ENCODE peak calls at places on chromosomes 7 and 10, in ten cellular contexts. One of them, this sample, is unnamed.
A peak's percentile ranks its signal among the peaks of the same experiment; 100 is the strongest.

GRCh38 chr7:103851357-103851756 is 138.1 kb downstream of the RELN start:
- DNase-seq in transverse colon: no peak
- DNase-seq in lung: no peak
- DNase-seq in right lobe of liver: no peak
- DNase-seq in IMR-90: peak; percentile 53
- DNase-seq in uterus: no peak
- DNase-seq in heart right ventricle: no peak
- DNase-seq in fibroblast of lung: peak; percentile 5
- DNase-seq in ovary: no peak
- DNase-seq in CD4-positive, alpha-beta T cell: no peak
- DNase-seq in this sample: no peak

GRCh38 chr10:11336703-11337102 is 274.7 kb downstream of the USP6NL start:
- DNase-seq in transverse colon: no peak
- DNase-seq in lung: no peak
- DNase-seq in right lobe of liver: no peak
- DNase-seq in IMR-90: no peak
- DNase-seq in uterus: no peak
- DNase-seq in heart right ventricle: no peak
- DNase-seq in fibroblast of lung: no peak
- DNase-seq in ovary: no peak
- DNase-seq in CD4-positive, alpha-beta T cell: no peak
- DNase-seq in this sample: no peak

GRCh38 chr7:74443591-74444365 is 9.9 kb upstream of the GTF2IRD1 start:
- DNase-seq in transverse colon: no peak
- DNase-seq in lung: no peak
- DNase-seq in right lobe of liver: no peak
- DNase-seq in IMR-90: no peak
- DNase-seq in uterus: no peak
- DNase-seq in heart right ventricle: no peak
- DNase-seq in fibroblast of lung: no peak
- DNase-seq in ovary: no peak
- DNase-seq in CD4-positive, alpha-beta T cell: no peak
- DNase-seq in this sample: no peak

GRCh38 chr10:106576534-106576933 is 588.0 kb downstream of the SORCS1 start:
- DNase-seq in transverse colon: no peak
- DNase-seq in lung: no peak
- DNase-seq in right lobe of liver: no peak
- DNase-seq in IMR-90: no peak
- DNase-seq in uterus: no peak
- DNase-seq in heart right ventricle: no peak
- DNase-seq in fibroblast of lung: no peak
- DNase-seq in ovary: no peak
- DNase-seq in CD4-positive, alpha-beta T cell: no peak
- DNase-seq in this sample: no peak

GRCh38 chr7:112437038-112437437 is 13.2 kb upstream of the IFRD1 start:
- DNase-seq in transverse colon: no peak
- DNase-seq in lung: no peak
- DNase-seq in right lobe of liver: no peak
- DNase-seq in IMR-90: no peak
- DNase-seq in uterus: no peak
- DNase-seq in heart right ventricle: no peak
- DNase-seq in fibroblast of lung: peak; percentile 54
- DNase-seq in ovary: no peak
- DNase-seq in CD4-positive, alpha-beta T cell: no peak
- DNase-seq in this sample: no peak

GRCh38 chr10:77104459-77104980 is 533.1 kb downstream of the KCNMA1 start:
- DNase-seq in transverse colon: peak; percentile 9
- DNase-seq in lung: peak; percentile 50
- DNase-seq in right lobe of liver: no peak
- DNase-seq in IMR-90: peak; percentile 97
- DNase-seq in uterus: peak; percentile 83
- DNase-seq in heart right ventricle: peak; percentile 71
- DNase-seq in fibroblast of lung: peak; percentile 99
- DNase-seq in ovary: peak; percentile 42
- DNase-seq in CD4-positive, alpha-beta T cell: no peak
- DNase-seq in this sample: peak; percentile 83

GRCh38 chr7:121530251-121531174 is 134.4 kb upstream of the FAM3C start:
- DNase-seq in transverse colon: peak; percentile 33
- DNase-seq in lung: no peak
- DNase-seq in right lobe of liver: no peak
- DNase-seq in IMR-90: peak; percentile 81
- DNase-seq in uterus: no peak
- DNase-seq in heart right ventricle: peak; percentile 6
- DNase-seq in fibroblast of lung: peak; percentile 100
- DNase-seq in ovary: no peak
- DNase-seq in CD4-positive, alpha-beta T cell: peak; percentile 6
- DNase-seq in this sample: peak; percentile 2

GRCh38 chr7:46494026-46494425 is 573.0 kb upstream of the IGFBP3 start:
- DNase-seq in transverse colon: no peak
- DNase-seq in lung: no peak
- DNase-seq in right lobe of liver: no peak
- DNase-seq in IMR-90: peak; percentile 66
- DNase-seq in uterus: no peak
- DNase-seq in heart right ventricle: no peak
- DNase-seq in fibroblast of lung: peak; percentile 26
- DNase-seq in ovary: no peak
- DNase-seq in CD4-positive, alpha-beta T cell: no peak
- DNase-seq in this sample: no peak

GRCh38 chr7:141369422-141369821 is 181.8 kb upstream of the AGK start:
- DNase-seq in transverse colon: no peak
- DNase-seq in lung: no peak
- DNase-seq in right lobe of liver: peak; percentile 74
- DNase-seq in IMR-90: no peak
- DNase-seq in uterus: no peak
- DNase-seq in heart right ventricle: peak; percentile 67
- DNase-seq in fibroblast of lung: peak; percentile 20
- DNase-seq in ovary: no peak
- DNase-seq in CD4-positive, alpha-beta T cell: no peak
- DNase-seq in this sample: no peak

GRCh38 chr10:75396861-75397570 is 4.5 kb downstream of the ZNF503 start:
- DNase-seq in transverse colon: peak; percentile 20
- DNase-seq in lung: no peak
- DNase-seq in right lobe of liver: no peak
- DNase-seq in IMR-90: no peak
- DNase-seq in uterus: peak; percentile 36
- DNase-seq in heart right ventricle: no peak
- DNase-seq in fibroblast of lung: peak; percentile 20
- DNase-seq in ovary: peak; percentile 42
- DNase-seq in CD4-positive, alpha-beta T cell: no peak
- DNase-seq in this sample: no peak

GRCh38 chr7:2633538-2634264 is 1.9 kb downstream of the TTYH3 start:
- DNase-seq in transverse colon: no peak
- DNase-seq in lung: peak; percentile 42
- DNase-seq in right lobe of liver: no peak
- DNase-seq in IMR-90: peak; percentile 89
- DNase-seq in uterus: peak; percentile 78
- DNase-seq in heart right ventricle: no peak
- DNase-seq in fibroblast of lung: peak; percentile 89
- DNase-seq in ovary: peak; percentile 44
- DNase-seq in CD4-positive, alpha-beta T cell: no peak
- DNase-seq in this sample: no peak

GRCh38 chr7:40499718-40500117 is 364.9 kb downstream of the SUGCT start:
- DNase-seq in transverse colon: no peak
- DNase-seq in lung: no peak
- DNase-seq in right lobe of liver: no peak
- DNase-seq in IMR-90: no peak
- DNase-seq in uterus: no peak
- DNase-seq in heart right ventricle: no peak
- DNase-seq in fibroblast of lung: peak; percentile 66
- DNase-seq in ovary: no peak
- DNase-seq in CD4-positive, alpha-beta T cell: no peak
- DNase-seq in this sample: no peak
- H3K27ac ChIP-seq in transverse colon: no peak overlapping the region
- H3K27ac ChIP-seq in lung: no peak overlapping the region
- H3K27ac ChIP-seq in right lobe of liver: no peak overlapping the region
- H3K27ac ChIP-seq in IMR-90: no peak overlapping the region
- H3K27ac ChIP-seq in uterus: no peak overlapping the region
- H3K27ac ChIP-seq in heart right ventricle: no peak overlapping the region
- H3K27ac ChIP-seq in fibroblast of lung: no peak overlapping the region
- H3K27ac ChIP-seq in ovary: no peak overlapping the region
- H3K27ac ChIP-seq in CD4-positive, alpha-beta T cell: no peak overlapping the region
- H3K27ac ChIP-seq in this sample: no peak overlapping the region

GRCh38 chr10:86182150-86182549 is 184.4 kb downstream of the GRID1 start:
- DNase-seq in transverse colon: no peak
- DNase-seq in lung: no peak
- DNase-seq in right lobe of liver: no peak
- DNase-seq in IMR-90: no peak
- DNase-seq in uterus: no peak
- DNase-seq in heart right ventricle: no peak
- DNase-seq in fibroblast of lung: no peak
- DNase-seq in ovary: no peak
- DNase-seq in CD4-positive, alpha-beta T cell: no peak
- DNase-seq in this sample: no peak
- TF ChIP-seq CTCF in transverse colon: no peak
- TF ChIP-seq CTCF in lung: no peak
- TF ChIP-seq CTCF in right lobe of liver: no peak
- TF ChIP-seq CTCF in IMR-90: no peak
- TF ChIP-seq CTCF in uterus: no peak
- TF ChIP-seq CTCF in heart right ventricle: no peak
- TF ChIP-seq CTCF in fibroblast of lung: no peak
- TF ChIP-seq CTCF in ovary: no peak
- TF ChIP-seq CTCF in CD4-positive, alpha-beta T cell: no peak
- TF ChIP-seq CTCF in this sample: no peak

DNA sequence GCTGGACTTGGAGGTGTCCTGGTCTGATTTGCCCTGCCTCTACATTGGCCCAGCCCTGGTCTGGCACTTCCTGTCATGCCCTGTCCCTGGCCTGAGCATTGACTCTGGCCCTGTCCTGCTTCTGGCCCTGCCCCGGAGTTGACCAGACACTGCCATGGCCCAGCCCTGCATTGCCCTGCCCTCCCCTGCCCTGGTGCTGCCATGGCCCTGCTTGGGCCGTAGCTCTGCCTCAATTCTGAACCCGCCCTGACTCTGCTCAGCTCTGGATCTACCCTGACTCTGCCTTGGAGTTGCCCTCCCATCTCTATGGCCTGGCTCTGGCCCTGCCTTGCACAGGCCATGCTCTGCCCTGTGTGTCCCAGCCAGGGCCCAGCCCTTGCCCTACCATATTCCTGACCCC is 647.1 kb downstream of the ZNF37A start:
- DNase-seq in transverse colon: no peak
- DNase-seq in lung: no peak
- DNase-seq in right lobe of liver: no peak
- DNase-seq in IMR-90: no peak
- DNase-seq in uterus: no peak
- DNase-seq in heart right ventricle: no peak
- DNase-seq in fibroblast of lung: no peak
- DNase-seq in ovary: no peak
- DNase-seq in CD4-positive, alpha-beta T cell: no peak
- DNase-seq in this sample: no peak
- H3K9me3 ChIP-seq in transverse colon: no peaks in the 10 kb centered on the region
- H3K9me3 ChIP-seq in lung: no peaks in the 10 kb centered on the region
- H3K9me3 ChIP-seq in right lobe of liver: no peaks in the 10 kb centered on the region
- H3K9me3 ChIP-seq in IMR-90: peaks cover 15% of the 10 kb centered on the region
- H3K9me3 ChIP-seq in uterus: no peaks in the 10 kb centered on the region
- H3K9me3 ChIP-seq in heart right ventricle: no peaks in the 10 kb centered on the region
- H3K9me3 ChIP-seq in fibroblast of lung: no peaks in the 10 kb centered on the region
- H3K9me3 ChIP-seq in ovary: no peaks in the 10 kb centered on the region
- H3K9me3 ChIP-seq in CD4-positive, alpha-beta T cell: no peaks in the 10 kb centered on the region
- H3K9me3 ChIP-seq in this sample: no peaks in the 10 kb centered on the region

GRCh38 chr10:51321968-51322367 is 247.7 kb downstream of the PRKG1 start:
- DNase-seq in transverse colon: no peak
- DNase-seq in lung: no peak
- DNase-seq in right lobe of liver: no peak
- DNase-seq in IMR-90: peak; percentile 57
- DNase-seq in uterus: no peak
- DNase-seq in heart right ventricle: no peak
- DNase-seq in fibroblast of lung: no peak
- DNase-seq in ovary: no peak
- DNase-seq in CD4-positive, alpha-beta T cell: no peak
- DNase-seq in this sample: no peak
- H3K27ac ChIP-seq in transverse colon: no peak overlapping the region
- H3K27ac ChIP-seq in lung: no peak overlapping the region
- H3K27ac ChIP-seq in right lobe of liver: no peak overlapping the region
- H3K27ac ChIP-seq in IMR-90: no peak overlapping the region
- H3K27ac ChIP-seq in uterus: peak overlapping the region; percentile 7
- H3K27ac ChIP-seq in heart right ventricle: no peak overlapping the region
- H3K27ac ChIP-seq in fibroblast of lung: no peak overlapping the region
- H3K27ac ChIP-seq in ovary: no peak overlapping the region
- H3K27ac ChIP-seq in CD4-positive, alpha-beta T cell: no peak overlapping the region
- H3K27ac ChIP-seq in this sample: no peak overlapping the region

GRCh38 chr7:131544449-131545425 is 11.7 kb downstream of the PODXL start:
- DNase-seq in transverse colon: no peak
- DNase-seq in lung: no peak
- DNase-seq in right lobe of liver: no peak
- DNase-seq in IMR-90: peak; percentile 35
- DNase-seq in uterus: peak; percentile 44
- DNase-seq in heart right ventricle: no peak
- DNase-seq in fibroblast of lung: peak; percentile 14
- DNase-seq in ovary: peak; percentile 47
- DNase-seq in CD4-positive, alpha-beta T cell: no peak
- DNase-seq in this sample: no peak
- TF ChIP-seq CTCF in transverse colon: no peak
- TF ChIP-seq CTCF in lung: no peak
- TF ChIP-seq CTCF in right lobe of liver: no peak
- TF ChIP-seq CTCF in IMR-90: peak; percentile 51
- TF ChIP-seq CTCF in uterus: peak; percentile 41
- TF ChIP-seq CTCF in heart right ventricle: no peak
- TF ChIP-seq CTCF in fibroblast of lung: no peak
- TF ChIP-seq CTCF in ovary: no peak
- TF ChIP-seq CTCF in CD4-positive, alpha-beta T cell: no peak
- TF ChIP-seq CTCF in this sample: no peak

GRCh38 chr10:82228701-82229100 is 353.7 kb downstream of the NRG3 start:
- DNase-seq in transverse colon: no peak
- DNase-seq in lung: no peak
- DNase-seq in right lobe of liver: no peak
- DNase-seq in IMR-90: no peak
- DNase-seq in uterus: no peak
- DNase-seq in heart right ventricle: no peak
- DNase-seq in fibroblast of lung: no peak
- DNase-seq in ovary: no peak
- DNase-seq in CD4-positive, alpha-beta T cell: no peak
- DNase-seq in this sample: no peak
- H3K9me3 ChIP-seq in transverse colon: no peaks in the 10 kb centered on the region
- H3K9me3 ChIP-seq in lung: no peaks in the 10 kb centered on the region
- H3K9me3 ChIP-seq in right lobe of liver: no peaks in the 10 kb centered on the region
- H3K9me3 ChIP-seq in IMR-90: no peaks in the 10 kb centered on the region
- H3K9me3 ChIP-seq in uterus: no peaks in the 10 kb centered on the region
- H3K9me3 ChIP-seq in heart right ventricle: no peaks in the 10 kb centered on the region
- H3K9me3 ChIP-seq in fibroblast of lung: no peaks in the 10 kb centered on the region
- H3K9me3 ChIP-seq in ovary: no peaks in the 10 kb centered on the region
- H3K9me3 ChIP-seq in CD4-positive, alpha-beta T cell: no peaks in the 10 kb centered on the region
- H3K9me3 ChIP-seq in this sample: no peaks in the 10 kb centered on the region

DNA sequence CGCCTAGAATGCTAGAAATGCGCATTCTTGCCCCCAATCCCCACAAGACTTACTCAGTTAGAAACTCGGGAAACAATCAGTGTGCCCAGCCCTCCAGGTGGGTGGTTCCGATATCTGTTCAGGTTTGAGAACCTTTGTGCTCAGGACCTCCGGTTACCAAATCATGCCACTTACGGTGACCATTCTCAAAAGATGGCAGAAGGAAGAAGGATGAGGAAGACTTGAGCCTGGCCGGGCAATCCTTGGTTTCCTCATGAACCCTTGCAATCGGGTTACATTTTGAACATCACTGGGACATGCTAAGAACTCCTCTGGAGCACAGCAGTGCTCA is 52.1 kb downstream of the RBM17 start:
- DNase-seq in transverse colon: no peak
- DNase-seq in lung: no peak
- DNase-seq in right lobe of liver: no peak
- DNase-seq in IMR-90: no peak
- DNase-seq in uterus: no peak
- DNase-seq in heart right ventricle: no peak
- DNase-seq in fibroblast of lung: no peak
- DNase-seq in ovary: no peak
- DNase-seq in CD4-positive, alpha-beta T cell: no peak
- DNase-seq in this sample: peak; percentile 59
- H3K27ac ChIP-seq in transverse colon: peak overlapping the region; percentile 4
- H3K27ac ChIP-seq in lung: no peak overlapping the region
- H3K27ac ChIP-seq in right lobe of liver: no peak overlapping the region
- H3K27ac ChIP-seq in IMR-90: peak overlapping the region; percentile 30
- H3K27ac ChIP-seq in uterus: no peak overlapping the region
- H3K27ac ChIP-seq in heart right ventricle: no peak overlapping the region
- H3K27ac ChIP-seq in fibroblast of lung: peak overlapping the region; percentile 87
- H3K27ac ChIP-seq in ovary: no peak overlapping the region
- H3K27ac ChIP-seq in CD4-positive, alpha-beta T cell: no peak overlapping the region
- H3K27ac ChIP-seq in this sample: peak overlapping the region; percentile 89

This sample was measured in gastrocnemius medialis.